ENCODE peak calls at places on chromosomes 3 and 15, in eight cellular contexts. O is HuH-7.5; D is D341Med; X is foreskin fibroblast; F is activated T-cell treated with anti-CD3 and anti-CD28 coated beads, Interleukin-2, amount 50 U/mL, for 48 hours; L is activated naive CD8-positive, alpha-beta T cell treated with anti-CD3 and anti-CD28 coated beads, Interleukin-2, amount 10 ng/mL, durations not matched to agents 7 days and 5 days; A is Panc1; Z is naive thymus-derived CD8-positive, alpha-beta T cell. C is an unnamed sample.

GRCh38 chr3:48466386-48467109 is 20.0 kb downstream of the ATRIP start:
- DNase-seq in L (peak), Z (peak), O (no peak), X (peak), F (peak), D (no peak), A (no peak), C (no peak)

GRCh38 chr3:29525254-29525881 is 244.5 kb downstream of the RBMS3 start:
- DNase-seq in F (no peak), D (no peak), O (no peak), X (peak), Z (no peak), L (no peak), A (no peak), C (no peak)

GRCh38 chr3:188053710-188054379 is 100.1 kb upstream of the LPP start:
- DNase-seq in X (peak), D (no peak), F (no peak), O (no peak), A (no peak), L (no peak), Z (no peak), C (no peak)

GRCh38 chr3:169362261-169362660 is 301.3 kb downstream of the MECOM start:
- DNase-seq in Z (no peak), O (no peak), F (no peak), D (no peak), A (no peak), L (no peak), X (peak), C (no peak)

GRCh38 chr15:80615783-80616391 is 79.2 kb upstream of the ABHD17C start:
- DNase-seq in L (no peak), A (no peak), Z (no peak), F (no peak), X (peak), D (peak), O (no peak), C (no peak)

GRCh38 chr15:29593086-29593485 is 229.2 kb downstream of the TJP1 start:
- DNase-seq in D (no peak), L (no peak), X (no peak), Z (no peak), A (no peak), F (no peak), O (no peak), C (no peak)

GRCh38 chr15:92152983-92153382 is 240.7 kb upstream of the ST8SIA2 start:
- DNase-seq in L (no peak), F (no peak), O (no peak), Z (no peak), D (no peak), A (no peak), X (no peak), C (no peak)

GRCh38 chr3:2211568-2211967 is 112.9 kb downstream of the CNTN4 start:
- DNase-seq in L (no peak), X (no peak), F (no peak), D (no peak), Z (no peak), A (no peak), O (no peak), C (no peak)

GRCh38 chr3:183188895-183189462 is 26.4 kb upstream of the LAMP3 start:
- DNase-seq in A (no peak), O (no peak), Z (peak), D (no peak), X (peak), L (no peak), F (no peak), C (no peak)

GRCh38 chr3:134473868-134474546 is 11.8 kb downstream of the ANAPC13 start:
- DNase-seq in Z (peak), X (peak), D (peak), O (no peak), A (no peak), L (peak), F (peak), C (peak)

GRCh38 chr15:30877070-30877469 is 26.6 kb upstream of the FAN1 start:
- DNase-seq in F (no peak), X (no peak), O (no peak), D (no peak), A (no peak), Z (no peak), L (no peak), C (no peak)

GRCh38 chr15:71471347-71471746 is 339.0 kb upstream of the NR2E3 start:
- DNase-seq in Z (no peak), O (no peak), L (no peak), A (no peak), D (no peak), X (peak), F (no peak), C (no peak)

GRCh38 chr3:71304684-71305083 is 278.8 kb downstream of the FOXP1 start:
- DNase-seq in F (no peak), Z (peak), L (no peak), X (peak), A (no peak), O (no peak), D (no peak), C (no peak)

GRCh38 chr3:44966795-44967278 is 9.1 kb downstream of the ZDHHC3 start:
- DNase-seq in L (no peak), X (no peak), D (no peak), F (no peak), Z (no peak), O (no peak), A (no peak), C (no peak)

GRCh38 chr3:195537995-195538394 is 5.1 kb downstream of the PPP1R2 start:
- DNase-seq in F (peak), A (no peak), Z (peak), X (no peak), O (no peak), D (no peak), L (no peak), C (no peak)

GRCh38 chr3:123429362-123430125 is 19.3 kb downstream of the ADCY5 start:
- DNase-seq in L (no peak), A (no peak), O (no peak), D (no peak), X (no peak), Z (no peak), F (no peak), C (no peak)

GRCh38 chr15:89129123-89129815 is 41.0 kb downstream of the ABHD2 start:
- DNase-seq in F (peak), A (peak), D (peak), X (peak), O (peak), L (peak), Z (peak), C (no peak)

GRCh38 chr3:58575986-58576652 is 1.1 kb downstream of the FAM107A start:
- DNase-seq in X (no peak), O (no peak), D (no peak), Z (no peak), L (no peak), A (no peak), F (no peak), C (no peak)

GRCh38 chr3:14772533-14773138 is 46.1 kb upstream of the FGD5 start:
- DNase-seq in F (peak), X (no peak), A (no peak), Z (no peak), D (peak), L (no peak), O (no peak), C (no peak)

GRCh38 chr3:118842147-118842863 is 192.3 kb downstream of the IGSF11 start:
- DNase-seq in F (no peak), D (no peak), O (no peak), Z (no peak), L (no peak), X (peak), A (no peak), C (no peak)

GRCh38 chr3:171772427-171773056 is 37.7 kb downstream of the PLD1 start:
- DNase-seq in O (peak), F (peak), Z (peak), A (no peak), D (peak), L (no peak), X (peak), C (peak)

GRCh38 chr3:159748408-159748807 is 240.2 kb upstream of the IL12A start:
- DNase-seq in O (no peak), Z (no peak), L (no peak), X (no peak), D (no peak), A (no peak), F (no peak), C (no peak)

GRCh38 chr3:99857278-99857677 is 39.6 kb downstream of the CMSS1 start:
- DNase-seq in O (no peak), F (no peak), A (no peak), Z (no peak), D (no peak), X (no peak), L (no peak), C (no peak)

GRCh38 chr3:178072391-178072790 is 463.8 kb upstream of the KCNMB2 start:
- DNase-seq in A (no peak), O (no peak), X (no peak), L (no peak), D (no peak), Z (no peak), F (no peak), C (no peak)

GRCh38 chr15:44729394-44729913 is 6.9 kb upstream of the TRIM69 start:
- DNase-seq in L (no peak), O (no peak), A (no peak), F (no peak), X (no peak), Z (no peak), D (peak), C (no peak)